ENCODE peak calls at places on chromosomes 16 and 17, in five cellular contexts. L is GM23338, Z is A549, W is dorsolateral prefrontal cortex, Y is cardiac muscle cell. F is an unnamed sample.
A peak's percentile ranks its signal among the peaks of the same experiment; 100 is the strongest.

GRCh38 chr16:50263060-50263909 is 3.1 kb upstream of the ADCY7 start:
- DNase-seq in L (no peak), Z (no peak), W (no peak), Y (no peak), F (no peak)

GRCh38 chr16:54511181-54511731 is 224.7 kb upstream of the IRX3 start:
- DNase-seq in L (no peak), Z (no peak), W (no peak), Y (no peak), F (peak; percentile 36)

GRCh38 chr16:47017636-47018035 is 44.2 kb upstream of the DNAJA2 start:
- DNase-seq in L (no peak), Z (no peak), W (no peak), Y (no peak), F (no peak)

GRCh38 chr16:66910175-66910940 is 8.3 kb downstream of the CDH16 start:
- DNase-seq in L (no peak), Z (no peak), W (no peak), Y (no peak), F (no peak)

GRCh38 chr16:59634951-59635350 is 900.8 kb upstream of the GOT2 start:
- DNase-seq in L (no peak), Z (no peak), W (no peak), Y (no peak), F (no peak)

GRCh38 chr17:17606416-17607000 is 15.0 kb upstream of the PEMT start:
- DNase-seq in L (no peak), Z (no peak), W (no peak), Y (peak; percentile 39), F (no peak)

GRCh38 chr16:27759301-27759871 is 209.4 kb downstream of the KATNIP start:
- DNase-seq in L (no peak), Z (no peak), W (no peak), Y (no peak), F (no peak)

GRCh38 chr16:9528680-9529079 is 437.2 kb downstream of the HAPSTR1 start:
- DNase-seq in L (no peak), Z (no peak), W (no peak), Y (no peak), F (no peak)

GRCh38 chr17:42463976-42464400 is 5.3 kb downstream of the ATP6V0A1 start:
- DNase-seq in L (no peak), Z (peak; percentile 67), W (no peak), Y (no peak), F (no peak)

GRCh38 chr17:31216053-31216751 is 80.8 kb downstream of the OMG start:
- DNase-seq in L (peak; percentile 77), Z (peak; percentile 62), W (no peak), Y (peak; percentile 51), F (peak; percentile 60)

GRCh38 chr17:75639327-75639726 is 6.1 kb downstream of the SMIM5 start:
- DNase-seq in L (no peak), Z (no peak), W (no peak), Y (no peak), F (no peak)

GRCh38 chr16:85383836-85384825 is 229.0 kb upstream of the GSE1 start:
- DNase-seq in L (no peak), Z (no peak), W (no peak), Y (no peak), F (no peak)

GRCh38 chr17:78563189-78564145 is 13.7 kb downstream of the DNAH17 start:
- DNase-seq in L (no peak), Z (no peak), W (no peak), Y (no peak), F (no peak)

GRCh38 chr16:87966685-87967185 is 15.5 kb downstream of the BANP start:
- DNase-seq in L (no peak), Z (no peak), W (no peak), Y (no peak), F (no peak)

GRCh38 chr17:17944743-17945142 is 27.5 kb downstream of the TOM1L2 start:
- DNase-seq in L (no peak), Z (no peak), W (no peak), Y (no peak), F (peak; percentile 37)

GRCh38 chr16:20902426-20902825 is 1.9 kb downstream of the LYRM1 start:
- DNase-seq in L (no peak), Z (no peak), W (no peak), Y (no peak), F (no peak)

GRCh38 chr16:25264599-25264998 is 7.0 kb upstream of the ZKSCAN2 start:
- DNase-seq in L (peak; percentile 20), Z (no peak), W (no peak), Y (peak; percentile 49), F (peak; percentile 15)

GRCh38 chr16:85353839-85354622 is 241.8 kb upstream of the CIBAR2 start:
- DNase-seq in L (no peak), Z (no peak), W (no peak), Y (no peak), F (no peak)

DNA sequence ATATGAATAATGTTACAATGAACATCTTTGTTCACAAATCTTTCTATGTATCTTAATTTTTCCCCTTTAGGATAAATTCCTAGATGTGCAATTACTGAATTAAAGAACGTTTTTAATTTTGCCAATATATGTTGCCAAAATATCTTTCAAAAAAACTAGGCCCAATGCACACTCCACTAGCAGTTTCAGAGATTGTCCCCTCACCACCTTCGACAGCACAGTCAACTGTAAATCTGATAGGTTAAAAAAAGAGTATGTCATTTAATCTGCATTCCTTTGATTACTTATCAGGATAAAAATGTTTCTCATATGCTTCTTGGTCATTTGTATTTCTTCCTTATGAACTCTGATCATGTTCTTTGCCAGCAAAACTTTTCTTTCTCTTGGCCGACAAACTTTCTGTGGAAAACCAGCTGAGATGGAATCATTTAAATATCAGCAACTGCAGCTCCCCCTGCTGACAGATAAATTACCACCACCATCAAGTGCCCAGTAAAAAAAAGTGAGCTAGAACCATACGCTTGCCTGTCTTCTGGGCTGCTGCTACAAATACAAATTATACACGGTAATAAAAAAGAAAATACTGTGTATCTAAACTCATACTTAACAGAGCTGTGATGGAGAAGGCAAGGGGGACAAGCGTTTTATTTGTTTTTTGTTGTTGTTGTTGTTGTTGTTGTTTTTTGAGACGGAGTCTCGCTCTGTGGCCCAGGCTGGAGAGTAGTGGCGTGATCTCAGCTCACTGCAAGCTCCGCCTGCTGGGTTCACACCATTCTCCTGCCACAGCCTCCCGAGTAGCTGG is 19.6 kb upstream of the KANSL1 start:
- DNase-seq in L (peak; percentile 96), Z (peak; percentile 88), W (no peak), Y (peak; percentile 90), F (peak; percentile 81)
- H3K27ac ChIP-seq in L (no peak overlapping the region), Z (no peak overlapping the region), W (no peak overlapping the region), Y (no peak overlapping the region), F (no peak overlapping the region)

DNA sequence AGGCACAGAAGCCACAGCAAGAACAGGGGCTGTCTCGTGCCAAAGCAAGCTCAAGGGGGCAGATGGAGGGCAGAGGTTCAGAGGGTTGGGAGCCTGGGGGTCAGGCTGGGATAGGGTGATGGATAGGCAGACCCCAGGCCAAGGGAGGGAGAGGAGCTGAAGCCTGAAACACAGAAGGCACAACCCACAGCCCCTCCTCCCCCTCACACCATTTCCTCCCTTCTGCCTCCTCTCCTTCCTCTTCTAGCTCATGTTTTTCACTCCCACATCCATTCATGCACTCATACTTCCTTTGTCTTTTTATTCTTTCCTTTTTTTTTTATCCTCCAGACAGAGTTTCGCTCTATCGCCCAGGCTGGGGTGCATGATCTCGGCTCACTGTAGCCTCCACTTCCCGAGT is 61.1 kb downstream of the SOCS1 start:
- DNase-seq in L (no peak), Z (no peak), W (no peak), Y (no peak), F (no peak)
- H3K27ac ChIP-seq in L (no peak overlapping the region), Z (no peak overlapping the region), W (no peak overlapping the region), Y (no peak overlapping the region), F (no peak overlapping the region)

DNA sequence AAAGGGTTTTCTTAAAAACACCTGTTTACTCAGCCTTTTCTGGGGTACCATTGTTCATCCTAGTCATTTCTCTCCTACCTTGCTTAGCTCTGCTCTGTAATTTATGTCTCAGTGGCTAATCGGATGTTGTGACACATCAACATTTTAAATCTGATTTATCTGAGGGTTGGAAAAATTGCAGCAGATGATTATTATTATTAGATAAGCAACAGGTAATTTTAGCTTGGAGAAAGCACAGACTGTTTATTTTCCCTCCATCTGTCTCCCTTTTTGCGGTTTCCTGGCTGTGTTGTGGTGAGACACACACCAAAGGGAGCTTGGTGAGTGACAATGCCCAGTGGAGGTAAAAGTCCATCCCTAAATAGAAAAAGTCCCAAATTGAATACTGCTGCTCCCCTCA is 389.9 kb downstream of the UTP18 start:
- DNase-seq in L (no peak), Z (no peak), W (no peak), Y (no peak), F (no peak)
- H3K27ac ChIP-seq in L (no peak overlapping the region), Z (no peak overlapping the region), W (no peak overlapping the region), Y (no peak overlapping the region), F (no peak overlapping the region)

DNA sequence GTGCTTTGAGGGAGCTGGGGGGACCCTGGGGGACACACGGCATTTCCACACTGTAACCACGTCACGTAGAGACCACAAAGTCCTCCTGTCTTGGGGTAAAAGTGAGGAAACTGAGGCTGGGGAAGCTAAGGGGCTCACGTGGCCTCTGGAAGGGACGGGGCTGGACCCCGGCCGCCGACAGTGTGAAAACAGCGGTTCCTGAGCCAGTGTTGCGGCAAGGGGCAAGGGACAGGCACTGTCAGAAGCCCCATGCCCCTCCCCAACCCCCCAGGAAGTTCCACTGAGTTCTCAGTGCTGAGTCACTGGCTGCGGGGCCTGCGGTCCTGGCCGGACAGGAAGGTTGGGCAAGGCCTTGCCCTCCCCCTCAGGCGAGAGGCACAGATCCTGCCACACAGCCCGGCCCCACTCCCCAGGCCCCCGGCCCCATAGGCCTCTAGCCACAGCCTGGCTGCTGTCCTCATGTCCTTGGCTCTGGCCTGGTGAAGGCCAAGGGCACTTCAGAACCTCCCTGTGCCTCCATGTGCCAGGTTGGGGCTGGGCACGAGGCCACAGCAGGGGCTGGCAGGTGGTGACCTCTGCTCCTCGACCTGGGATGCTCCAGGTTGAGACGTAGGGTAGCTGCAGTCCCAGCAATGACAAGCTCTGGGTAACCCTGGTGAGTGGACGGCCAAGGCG is 5.0 kb upstream of the CCDC57 start:
- DNase-seq in L (no peak), Z (peak; percentile 83), W (peak; percentile 33), Y (no peak), F (no peak)
- H3K27ac ChIP-seq in L (no peak overlapping the region), Z (peak overlapping the region; percentile 96), W (peak overlapping the region; percentile 15), Y (no peak overlapping the region), F (no peak overlapping the region)

GRCh38 chr16:23152386-23153178 is 3.3 kb upstream of the USP31 start:
- DNase-seq in L (no peak), Z (no peak), W (no peak), Y (no peak), F (no peak)
- H3K27ac ChIP-seq in L (no peak overlapping the region), Z (no peak overlapping the region), W (no peak overlapping the region), Y (no peak overlapping the region), F (no peak overlapping the region)

GRCh38 chr17:48576479-48577309 is 1.5 kb downstream of the HOXB4 start:
- DNase-seq in L (no peak), Z (no peak), W (no peak), Y (no peak), F (peak; percentile 46)

GRCh38 chr17:48577330-48577945 is 712 bp downstream of the HOXB4 start:
- DNase-seq in L (no peak), Z (no peak), W (no peak), Y (no peak), F (no peak)

GRCh38 chr17:48575673-48576478 is 2.3 kb downstream of the HOXB4 start:
- DNase-seq in L (no peak), Z (no peak), W (no peak), Y (no peak), F (peak; percentile 52)

GRCh38 chr17:48574523-48575065 is 3.6 kb downstream of the HOXB4 start:
- DNase-seq in L (no peak), Z (no peak), W (no peak), Y (no peak), F (no peak)

GRCh38 chr17:48575066-48575582 is 3.0 kb downstream of the HOXB4 start:
- DNase-seq in L (no peak), Z (no peak), W (no peak), Y (no peak), F (no peak)
- H3K27ac ChIP-seq in L (no peak overlapping the region), Z (no peak overlapping the region), W (no peak overlapping the region), Y (no peak overlapping the region), F (no peak overlapping the region)

GRCh38 chr16:3143189-3143588 is 8.4 kb downstream of the ZNF213 start:
- DNase-seq in L (no peak), Z (no peak), W (no peak), Y (no peak), F (no peak)
- H3K27ac ChIP-seq in L (no peak overlapping the region), Z (no peak overlapping the region), W (no peak overlapping the region), Y (no peak overlapping the region), F (no peak overlapping the region)